ENCODE peak calls at places on chromosomes 6 and 20, in four cellular contexts. One of them, this sample, is unnamed.

GRCh38 chr6:6925391-6926164 is 182.2 kb upstream of the RREB1 start:
- DNase-seq in AG04450: no peak
- DNase-seq in lower leg skin: no peak
- DNase-seq in lower lobe of right lung: no peak
- DNase-seq in this sample: no peak

GRCh38 chr20:25282796-25283195 is 34.9 kb downstream of the PYGB start:
- DNase-seq in AG04450: no peak
- DNase-seq in lower leg skin: no peak
- DNase-seq in lower lobe of right lung: peak
- DNase-seq in this sample: peak

GRCh38 chr20:13148961-13149360 is 72.1 kb upstream of the ISM1 start:
- DNase-seq in AG04450: no peak
- DNase-seq in lower leg skin: no peak
- DNase-seq in lower lobe of right lung: no peak
- DNase-seq in this sample: no peak

GRCh38 chr20:44495802-44496481 is 20.3 kb downstream of the TTPAL start:
- DNase-seq in AG04450: peak
- DNase-seq in lower leg skin: no peak
- DNase-seq in lower lobe of right lung: no peak
- DNase-seq in this sample: no peak

GRCh38 chr6:5181494-5182287 is 79.1 kb downstream of the LYRM4 start:
- DNase-seq in AG04450: no peak
- DNase-seq in lower leg skin: no peak
- DNase-seq in lower lobe of right lung: no peak
- DNase-seq in this sample: no peak

GRCh38 chr20:9301129-9302072 is 213.0 kb upstream of the LAMP5 start:
- DNase-seq in AG04450: peak
- DNase-seq in lower leg skin: no peak
- DNase-seq in lower lobe of right lung: no peak
- DNase-seq in this sample: no peak

GRCh38 chr6:16711551-16712249 is 49.6 kb downstream of the ATXN1 start:
- DNase-seq in AG04450: no peak
- DNase-seq in lower leg skin: no peak
- DNase-seq in lower lobe of right lung: no peak
- DNase-seq in this sample: no peak

GRCh38 chr20:56393133-56393472 is 658 bp downstream of the CSTF1 start:
- DNase-seq in AG04450: no peak
- DNase-seq in lower leg skin: no peak
- DNase-seq in lower lobe of right lung: no peak
- DNase-seq in this sample: no peak

GRCh38 chr20:1187605-1188171 is 2.9 kb upstream of the TMEM74B start:
- DNase-seq in AG04450: no peak
- DNase-seq in lower leg skin: no peak
- DNase-seq in lower lobe of right lung: no peak
- DNase-seq in this sample: no peak

GRCh38 chr20:10119336-10119735 is 84.5 kb downstream of the ANKEF1 start:
- DNase-seq in AG04450: no peak
- DNase-seq in lower leg skin: no peak
- DNase-seq in lower lobe of right lung: no peak
- DNase-seq in this sample: no peak

GRCh38 chr6:130069471-130069870 is 51.1 kb downstream of the L3MBTL3 start:
- DNase-seq in AG04450: no peak
- DNase-seq in lower leg skin: no peak
- DNase-seq in lower lobe of right lung: no peak
- DNase-seq in this sample: no peak

GRCh38 chr6:146850238-146850896 is 251.6 kb downstream of the ADGB start:
- DNase-seq in AG04450: peak
- DNase-seq in lower leg skin: no peak
- DNase-seq in lower lobe of right lung: no peak
- DNase-seq in this sample: no peak

GRCh38 chr20:13412806-13413445 is 191.9 kb downstream of the ISM1 start:
- DNase-seq in AG04450: no peak
- DNase-seq in lower leg skin: no peak
- DNase-seq in lower lobe of right lung: no peak
- DNase-seq in this sample: no peak

GRCh38 chr20:3077618-3078134 is 6.3 kb downstream of the OXT start:
- DNase-seq in AG04450: no peak
- DNase-seq in lower leg skin: no peak
- DNase-seq in lower lobe of right lung: no peak
- DNase-seq in this sample: no peak

GRCh38 chr6:145643760-145644159 is 91.6 kb downstream of the EPM2A start:
- DNase-seq in AG04450: no peak
- DNase-seq in lower leg skin: no peak
- DNase-seq in lower lobe of right lung: no peak
- DNase-seq in this sample: no peak

GRCh38 chr6:35438378-35438777 is 13.8 kb upstream of the FANCE start:
- DNase-seq in AG04450: no peak
- DNase-seq in lower leg skin: no peak
- DNase-seq in lower lobe of right lung: no peak
- DNase-seq in this sample: no peak

GRCh38 chr6:86715676-86716075 is 221.7 kb upstream of the HTR1E start:
- DNase-seq in AG04450: no peak
- DNase-seq in lower leg skin: no peak
- DNase-seq in lower lobe of right lung: no peak
- DNase-seq in this sample: no peak

GRCh38 chr20:21575981-21576740 is 62.3 kb upstream of the NKX2-2 start:
- DNase-seq in AG04450: no peak
- DNase-seq in lower leg skin: no peak
- DNase-seq in lower lobe of right lung: no peak
- DNase-seq in this sample: no peak

GRCh38 chr6:17998442-17998841 is 11.0 kb upstream of the KIF13A start:
- DNase-seq in AG04450: no peak
- DNase-seq in lower leg skin: no peak
- DNase-seq in lower lobe of right lung: no peak
- DNase-seq in this sample: no peak

GRCh38 chr6:36679043-36679821 is 718 bp downstream of the CDKN1A start:
- DNase-seq in AG04450: no peak
- DNase-seq in lower leg skin: peak
- DNase-seq in lower lobe of right lung: peak
- DNase-seq in this sample: peak

GRCh38 chr6:103142902-103143301 is 1716.8 kb downstream of the HACE1 start:
- DNase-seq in AG04450: no peak
- DNase-seq in lower leg skin: no peak
- DNase-seq in lower lobe of right lung: no peak
- DNase-seq in this sample: no peak

GRCh38 chr6:33683051-33683571 is 28.4 kb downstream of the UQCC2 start:
- DNase-seq in AG04450: no peak
- DNase-seq in lower leg skin: no peak
- DNase-seq in lower lobe of right lung: no peak
- DNase-seq in this sample: no peak

GRCh38 chr6:7124114-7124513 is 16.4 kb downstream of the RREB1 start:
- DNase-seq in AG04450: no peak
- DNase-seq in lower leg skin: no peak
- DNase-seq in lower lobe of right lung: no peak
- DNase-seq in this sample: no peak

GRCh38 chr6:11977193-11977592 is 34.9 kb upstream of the HIVEP1 start:
- DNase-seq in AG04450: no peak
- DNase-seq in lower leg skin: no peak
- DNase-seq in lower lobe of right lung: no peak
- DNase-seq in this sample: no peak

GRCh38 chr6:26217714-26218075 is 130.5 kb downstream of the HFE start:
- DNase-seq in AG04450: no peak
- DNase-seq in lower leg skin: no peak
- DNase-seq in lower lobe of right lung: no peak
- DNase-seq in this sample: no peak

GRCh38 chr6:2524090-2524489 is 226.6 kb downstream of the MYLK4 start:
- DNase-seq in AG04450: no peak
- DNase-seq in lower leg skin: no peak
- DNase-seq in lower lobe of right lung: no peak
- DNase-seq in this sample: no peak

GRCh38 chr20:62314711-62315302 is 12.0 kb downstream of the ADRM1 start:
- DNase-seq in AG04450: no peak
- DNase-seq in lower leg skin: no peak
- DNase-seq in lower lobe of right lung: no peak
- DNase-seq in this sample: no peak

GRCh38 chr6:142242269-142242668 is 59.5 kb upstream of the ADGRG6 start:
- DNase-seq in AG04450: no peak
- DNase-seq in lower leg skin: no peak
- DNase-seq in lower lobe of right lung: no peak
- DNase-seq in this sample: no peak

GRCh38 chr20:20824924-20825584 is 112.6 kb upstream of the RALGAPA2 start:
- DNase-seq in AG04450: no peak
- DNase-seq in lower leg skin: no peak
- DNase-seq in lower lobe of right lung: peak
- DNase-seq in this sample: peak

GRCh38 chr6:2990179-2990931 is 9.3 kb upstream of the NQO2 start:
- DNase-seq in AG04450: no peak
- DNase-seq in lower leg skin: no peak
- DNase-seq in lower lobe of right lung: peak
- DNase-seq in this sample: no peak

GRCh38 chr20:25283221-25283951 is 35.5 kb downstream of the PYGB start:
- DNase-seq in AG04450: no peak
- DNase-seq in lower leg skin: no peak
- DNase-seq in lower lobe of right lung: peak
- DNase-seq in this sample: peak

GRCh38 chr6:30781362-30781696 is 37.0 kb upstream of the IER3 start:
- DNase-seq in AG04450: no peak
- DNase-seq in lower leg skin: no peak
- DNase-seq in lower lobe of right lung: no peak
- DNase-seq in this sample: no peak
- H3K4me3 ChIP-seq in AG04450: peak
- H3K4me3 ChIP-seq in lower leg skin: no peak
- H3K4me3 ChIP-seq in lower lobe of right lung: peak
- H3K4me3 ChIP-seq in this sample: no peak

GRCh38 chr6:117263353-117263927 is 1.9 kb upstream of the VGLL2 start:
- DNase-seq in AG04450: no peak
- DNase-seq in lower leg skin: no peak
- DNase-seq in lower lobe of right lung: no peak
- DNase-seq in this sample: no peak
- H3K4me3 ChIP-seq in AG04450: no peak
- H3K4me3 ChIP-seq in lower leg skin: no peak
- H3K4me3 ChIP-seq in lower lobe of right lung: no peak
- H3K4me3 ChIP-seq in this sample: no peak

GRCh38 chr6:76861403-76861802 is 601.9 kb downstream of the HTR1B start:
- DNase-seq in AG04450: no peak
- DNase-seq in lower leg skin: no peak
- DNase-seq in lower lobe of right lung: no peak
- DNase-seq in this sample: no peak
- H3K4me3 ChIP-seq in AG04450: no peak
- H3K4me3 ChIP-seq in lower leg skin: no peak
- H3K4me3 ChIP-seq in lower lobe of right lung: no peak
- H3K4me3 ChIP-seq in this sample: no peak

DNA sequence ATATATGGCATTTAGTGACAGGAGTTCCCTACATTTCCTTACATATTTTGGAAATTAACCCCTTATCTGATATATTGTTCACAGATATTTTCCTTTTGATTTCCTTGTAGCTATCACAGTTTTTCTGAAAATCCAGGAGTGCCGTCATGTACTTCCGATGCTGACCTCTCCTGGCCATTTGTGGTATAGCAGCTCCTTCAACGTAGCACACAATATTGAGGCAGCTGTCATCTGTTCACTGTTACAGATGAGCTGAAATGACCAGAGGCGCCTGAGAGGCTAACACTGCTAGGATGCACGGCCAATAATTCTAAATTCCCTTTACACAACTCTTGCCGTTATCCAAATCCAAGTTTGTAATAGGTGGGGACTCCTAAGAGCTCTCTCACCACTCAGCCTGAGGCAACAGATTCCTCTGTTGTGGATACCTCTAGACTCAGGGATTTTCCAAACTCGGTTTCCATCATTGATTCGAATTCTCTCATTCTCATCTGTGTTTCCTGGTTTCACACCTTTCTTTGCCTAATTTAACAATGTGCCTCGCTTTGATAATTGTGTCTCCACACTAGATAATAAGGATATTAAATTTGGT is 53.0 kb downstream of the MMUT start:
- DNase-seq in AG04450: peak
- DNase-seq in lower leg skin: peak
- DNase-seq in lower lobe of right lung: peak
- DNase-seq in this sample: peak
- H3K4me3 ChIP-seq in AG04450: no peak
- H3K4me3 ChIP-seq in lower leg skin: no peak
- H3K4me3 ChIP-seq in lower lobe of right lung: no peak
- H3K4me3 ChIP-seq in this sample: no peak

DNA sequence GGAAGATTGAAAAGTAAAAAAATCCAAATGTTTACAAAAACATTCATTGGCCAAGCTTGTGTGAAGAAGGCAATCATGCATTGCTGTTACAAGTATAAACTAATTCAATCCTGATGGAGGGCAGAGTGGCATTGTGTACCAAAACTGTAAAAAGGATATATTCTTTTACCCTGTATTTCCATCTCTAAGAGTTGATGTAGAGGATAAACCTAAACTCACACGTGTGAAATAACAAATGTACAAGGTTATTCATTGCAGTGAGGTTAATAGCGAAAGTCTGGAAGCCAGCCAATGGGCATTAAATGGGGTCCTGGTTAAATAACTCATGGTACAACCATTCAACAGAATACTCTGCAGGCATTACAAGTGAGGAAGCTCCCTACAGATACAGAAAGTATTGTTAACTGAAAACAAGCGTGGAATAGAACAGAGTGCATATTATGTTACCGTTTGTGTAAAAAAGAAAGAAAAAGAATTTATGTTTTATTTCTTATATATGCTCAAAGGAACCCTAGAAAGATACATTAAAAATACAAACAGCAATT is 56.9 kb downstream of the BCAS1 start:
- DNase-seq in AG04450: no peak
- DNase-seq in lower leg skin: no peak
- DNase-seq in lower lobe of right lung: no peak
- DNase-seq in this sample: no peak
- H3K4me3 ChIP-seq in AG04450: no peak
- H3K4me3 ChIP-seq in lower leg skin: no peak
- H3K4me3 ChIP-seq in lower lobe of right lung: no peak
- H3K4me3 ChIP-seq in this sample: no peak

DNA sequence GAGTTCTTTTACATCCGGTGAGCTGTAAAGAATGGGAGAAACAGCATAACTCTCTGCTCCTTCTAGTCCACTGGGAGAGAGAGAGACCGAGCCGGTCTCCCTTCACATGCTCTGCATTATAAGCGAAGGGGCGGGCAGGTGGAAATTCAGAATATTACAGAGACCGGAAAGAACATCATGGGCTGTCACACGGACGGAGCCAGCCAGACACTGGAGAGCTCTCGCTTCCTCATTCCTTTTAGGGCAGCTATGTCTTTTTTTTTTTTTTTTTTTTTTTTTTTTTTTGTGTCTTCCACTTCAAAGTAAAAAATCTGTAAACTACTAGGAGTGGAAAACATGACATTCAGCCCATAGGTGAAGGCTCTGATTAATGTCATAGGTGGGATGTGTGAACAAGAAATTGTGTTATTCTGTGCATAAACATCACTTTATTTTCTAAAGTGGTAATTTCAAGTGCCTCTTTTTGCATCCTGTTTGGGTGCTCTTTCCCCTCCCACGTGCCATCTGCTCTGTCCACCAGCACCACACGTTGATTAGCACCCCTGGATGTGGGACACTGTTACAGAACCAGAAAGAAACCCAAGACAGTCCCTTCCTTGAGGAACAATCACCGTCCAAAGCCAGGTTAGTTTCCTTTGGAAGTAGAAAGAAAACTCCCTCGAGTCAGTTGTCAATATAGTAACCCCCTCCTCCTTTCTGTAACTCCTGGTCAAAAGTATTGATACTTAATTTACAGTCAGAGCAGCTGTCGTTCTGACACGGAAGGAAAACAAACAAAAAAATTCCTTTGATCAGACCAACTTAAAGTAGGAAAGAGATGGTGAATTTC is at the start of gene TAGAP:
- DNase-seq in AG04450: no peak
- DNase-seq in lower leg skin: peak
- DNase-seq in lower lobe of right lung: peak
- DNase-seq in this sample: peak
- H3K4me3 ChIP-seq in AG04450: no peak
- H3K4me3 ChIP-seq in lower leg skin: no peak
- H3K4me3 ChIP-seq in lower lobe of right lung: peak
- H3K4me3 ChIP-seq in this sample: peak